ENCODE peak calls at places on chromosome 16, in six cellular contexts. B is uterus, Q is heart left ventricle, I is GM12892, R is NCI-H1436, H is mesendoderm. V is an unnamed sample.

GRCh38 chr16:68470461-68471150 is 22.3 kb upstream of the SMPD3 start:
- DNase-seq in B (no peak), Q (peak; percentile 31), I (peak; percentile 46), R (no peak), H (no peak), V (peak; percentile 60)

GRCh38 chr16:11742536-11743307 is at the start of gene TXNDC11:
- DNase-seq in B (peak; percentile 100), Q (peak; percentile 99), I (peak; percentile 80), R (peak; percentile 98), H (peak; percentile 98), V (peak; percentile 100)

GRCh38 chr16:75761111-75761510 is 34.8 kb upstream of the CPHXL start:
- DNase-seq in B (no peak), Q (no peak), I (no peak), R (no peak), H (peak; percentile 14), V (no peak)

GRCh38 chr16:58638148-58639036 is 8.8 kb upstream of the CNOT1 start:
- DNase-seq in B (peak; percentile 41), Q (peak; percentile 52), I (no peak), R (no peak), H (peak; percentile 84), V (peak; percentile 60)

GRCh38 chr16:30065943-30066881 is 652 bp downstream of the ALDOA start:
- DNase-seq in B (no peak), Q (peak; percentile 74), I (no peak), R (no peak), H (peak; percentile 54), V (peak; percentile 60)

GRCh38 chr16:23296994-23297393 is 5.1 kb upstream of the SCNN1B start:
- DNase-seq in B (no peak), Q (no peak), I (peak; percentile 37), R (no peak), H (peak; percentile 63), V (no peak)

GRCh38 chr16:84049403-84050060 is 6.9 kb upstream of the SLC38A8 start:
- DNase-seq in B (no peak), Q (peak; percentile 14), I (no peak), R (no peak), H (no peak), V (no peak)

GRCh38 chr16:4667203-4667983 is 26.0 kb upstream of the NUDT16L1 start:
- DNase-seq in B (no peak), Q (no peak), I (no peak), R (no peak), H (no peak), V (no peak)

V was measured in right cardiac atrium.